ENCODE peak calls at places on chromosomes 4 and X, in seven cellular contexts. J, R, G, O, D, Y and V are unnamed samples.

GRCh38 chr4:7183161-7183560 is 9.2 kb upstream of the SORCS2 start:
- DNase-seq in J (no peak), R (no peak), G (no peak), O (no peak), D (no peak), Y (no peak), V (no peak)

GRCh38 chr4:98921292-98921691 is 7.6 kb downstream of the EIF4E start:
- DNase-seq in J (no peak), R (no peak), G (no peak), O (no peak), D (no peak), Y (no peak), V (no peak)

GRCh38 chr4:123613586-123614344 is 217.2 kb downstream of the SPRY1 start:
- DNase-seq in J (no peak), R (no peak), G (no peak), O (no peak), D (no peak), Y (no peak), V (no peak)

GRCh38 chr4:77104405-77105292 is 28.9 kb upstream of the CCNI start:
- DNase-seq in J (peak; percentile 76), R (peak; percentile 65), G (no peak), O (no peak), D (peak; percentile 33), Y (peak; percentile 72), V (no peak)

GRCh38 chr4:74190332-74190731 is 32.4 kb downstream of the MTHFD2L start:
- DNase-seq in J (no peak), R (no peak), G (no peak), O (no peak), D (no peak), Y (no peak), V (no peak)

GRCh38 chr4:74632634-74633033 is 161.7 kb downstream of the BTC start:
- DNase-seq in J (no peak), R (no peak), G (no peak), O (no peak), D (peak; percentile 17), Y (peak; percentile 5), V (no peak)

GRCh38 chr4:148780426-148781005 is 338.3 kb upstream of the NR3C2 start:
- DNase-seq in J (no peak), R (no peak), G (no peak), O (no peak), D (no peak), Y (no peak), V (no peak)

GRCh38 chrX:108396188-108396885 is 41.9 kb downstream of the COL4A6 start:
- DNase-seq in J (no peak), R (no peak), G (no peak), O (no peak), D (no peak), Y (peak; percentile 3), V (no peak)

GRCh38 chr4:57148831-57149230 is 38.6 kb upstream of the IGFBP7 start:
- DNase-seq in J (no peak), R (no peak), G (no peak), O (no peak), D (no peak), Y (no peak), V (no peak)

GRCh38 chr4:59818656-59819055 is 1381.5 kb upstream of the ADGRL3 start:
- DNase-seq in J (no peak), R (no peak), G (no peak), O (peak; percentile 1), D (no peak), Y (no peak), V (no peak)

GRCh38 chr4:6695660-6696581 is 2.2 kb downstream of the S100P start:
- DNase-seq in J (no peak), R (no peak), G (no peak), O (peak; percentile 46), D (peak; percentile 64), Y (peak; percentile 90), V (no peak)

GRCh38 chr4:65656008-65656407 is 14.3 kb downstream of the EPHA5 start:
- DNase-seq in J (no peak), R (no peak), G (no peak), O (no peak), D (no peak), Y (no peak), V (no peak)

GRCh38 chr4:166594326-166594946 is 639.9 kb downstream of the SPOCK3 start:
- DNase-seq in J (peak; percentile 21), R (peak; percentile 56), G (peak; percentile 54), O (peak; percentile 15), D (no peak), Y (no peak), V (no peak)

GRCh38 chr4:187312299-187312698 is 588.6 kb upstream of the FAT1 start:
- DNase-seq in J (no peak), R (no peak), G (no peak), O (no peak), D (no peak), Y (no peak), V (no peak)

GRCh38 chr4:153181293-153182080 is 22.8 kb upstream of the TRIM2 start:
- DNase-seq in J (no peak), R (no peak), G (no peak), O (no peak), D (no peak), Y (no peak), V (no peak)

GRCh38 chr4:151012376-151012775 is 2.7 kb downstream of the LRBA start:
- DNase-seq in J (no peak), R (no peak), G (no peak), O (no peak), D (no peak), Y (no peak), V (no peak)

GRCh38 chr4:8858188-8858924 is 13.3 kb downstream of the HMX1 start:
- DNase-seq in J (no peak), R (no peak), G (no peak), O (no peak), D (no peak), Y (no peak), V (no peak)

GRCh38 chrX:92224406-92224805 is 445.2 kb downstream of the PCDH11X start:
- DNase-seq in J (no peak), R (no peak), G (no peak), O (no peak), D (no peak), Y (no peak), V (no peak)

GRCh38 chrX:2965965-2966364 is 36.8 kb upstream of the ARSD start:
- DNase-seq in J (no peak), R (no peak), G (no peak), O (no peak), D (no peak), Y (no peak), V (no peak)

GRCh38 chr4:184645904-184646610 is 3.2 kb downstream of the CASP3 start:
- DNase-seq in J (no peak), R (no peak), G (no peak), O (no peak), D (no peak), Y (no peak), V (no peak)

GRCh38 chrX:115560978-115561604 is at the start of gene PLS3:
- DNase-seq in J (peak; percentile 92), R (peak; percentile 76), G (peak; percentile 81), O (peak; percentile 89), D (no peak), Y (peak; percentile 60), V (peak; percentile 2)

GRCh38 chr4:181674315-181674714 is 568.9 kb upstream of the TENM3 start:
- DNase-seq in J (no peak), R (no peak), G (no peak), O (no peak), D (no peak), Y (no peak), V (no peak)

GRCh38 chr4:113979973-113980615 is 647 bp upstream of the ARSJ start:
- DNase-seq in J (no peak), R (no peak), G (no peak), O (no peak), D (no peak), Y (no peak), V (no peak)

GRCh38 chr4:128328106-128328505 is 40.5 kb upstream of the PGRMC2 start:
- DNase-seq in J (no peak), R (no peak), G (no peak), O (no peak), D (no peak), Y (no peak), V (no peak)
- TF ChIP-seq POLR2A in J (no peak), R (no peak), G (no peak), O (no peak), D (no peak), Y (no peak), V (no peak)

GRCh38 chr4:24594887-24595286 is 10.5 kb upstream of the DHX15 start:
- DNase-seq in J (no peak), R (no peak), G (no peak), O (peak; percentile 10), D (no peak), Y (no peak), V (no peak)

GRCh38 chr4:24598025-24598424 is 13.7 kb upstream of the DHX15 start:
- DNase-seq in J (no peak), R (peak; percentile 41), G (no peak), O (peak; percentile 27), D (no peak), Y (peak; percentile 56), V (no peak)

GRCh38 chr4:24601121-24601520 is 16.8 kb upstream of the DHX15 start:
- DNase-seq in J (no peak), R (no peak), G (no peak), O (no peak), D (no peak), Y (no peak), V (no peak)

GRCh38 chr4:24599275-24599674 is 14.9 kb upstream of the DHX15 start:
- DNase-seq in J (no peak), R (no peak), G (no peak), O (no peak), D (no peak), Y (no peak), V (no peak)

GRCh38 chr4:24595662-24596061 is 11.3 kb upstream of the DHX15 start:
- DNase-seq in J (no peak), R (no peak), G (no peak), O (no peak), D (no peak), Y (no peak), V (no peak)
- H3K4me1 ChIP-seq in J (no peaks in the 10 kb centered on the region), R (peaks cover 36% of the 10 kb centered on the region), G (no peaks in the 10 kb centered on the region), O (peaks cover 39% of the 10 kb centered on the region), D (no peaks in the 10 kb centered on the region), Y (no peaks in the 10 kb centered on the region), V (no peaks in the 10 kb centered on the region)

DNA sequence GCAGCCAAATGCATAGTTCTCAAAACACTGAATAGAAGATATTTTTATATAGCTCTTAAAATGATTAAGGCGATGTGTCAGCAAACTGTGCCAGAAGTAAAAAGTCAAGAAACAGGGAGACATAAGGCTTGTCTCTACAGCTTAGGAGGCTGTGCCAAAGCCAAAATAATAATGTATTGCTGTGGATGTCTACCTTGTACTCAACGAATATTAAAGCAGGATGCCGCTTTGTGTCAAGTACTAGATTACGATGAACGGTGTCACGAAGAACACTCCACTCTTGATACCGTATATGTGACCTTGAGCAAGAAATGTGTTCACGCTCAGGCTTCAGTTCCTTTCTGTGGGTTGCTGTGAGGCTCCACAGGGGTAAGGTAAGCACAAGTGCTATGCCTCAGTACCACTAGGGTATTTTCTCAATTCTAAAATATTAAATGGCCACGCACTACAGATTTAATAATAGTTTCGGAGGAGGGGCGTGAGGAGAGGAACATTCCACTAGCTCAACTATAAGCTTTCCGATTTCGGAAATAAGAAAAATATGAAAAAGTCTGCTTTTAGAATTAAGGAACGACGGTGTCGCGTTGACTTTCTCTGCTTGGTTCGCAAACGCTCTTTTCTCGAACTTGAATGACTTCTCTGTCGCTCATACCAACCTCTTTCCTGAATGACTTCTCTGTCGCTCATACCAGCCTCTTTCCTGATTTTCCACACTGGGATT is 679 bp upstream of the SCOC start:
- DNase-seq in J (no peak), R (no peak), G (no peak), O (peak; percentile 40), D (peak; percentile 33), Y (peak; percentile 7), V (no peak)
- TF ChIP-seq POLR2A in J (no peak), R (peak; percentile 55), G (peak; percentile 27), O (no peak), D (peak; percentile 18), Y (no peak), V (no peak)

GRCh38 chr4:13539721-13540445 is 4.4 kb downstream of the NKX3-2 start:
- DNase-seq in J (no peak), R (no peak), G (peak; percentile 64), O (no peak), D (no peak), Y (no peak), V (no peak)
- H3K4me1 ChIP-seq in J (peaks cover 13% of the 10 kb centered on the region), R (peaks cover 33% of the 10 kb centered on the region), G (peaks cover 24% of the 10 kb centered on the region), O (no peaks in the 10 kb centered on the region), D (peaks cover 22% of the 10 kb centered on the region), Y (no peaks in the 10 kb centered on the region), V (peaks cover 27% of the 10 kb centered on the region)